ENCODE peak calls at places on chromosomes 13 and 19, in seven cellular contexts. P, D, W, M, V, F and I are unnamed samples. For H3K27me3, the result is how much of the 10 kb centered on the place peaks cover.

GRCh38 chr13:102848956-102849355 is 3.1 kb downstream of the ERCC5 start:
- DNase-seq in P (no peak), D (no peak), W (no peak), M (no peak), V (no peak), F (no peak), I (no peak)

GRCh38 chr19:31718041-31718440 is 368.8 kb upstream of the TSHZ3 start:
- DNase-seq in P (no peak), D (no peak), W (no peak), M (no peak), V (no peak), F (no peak), I (no peak)

GRCh38 chr13:104773775-104774174 is 1707.6 kb upstream of the SLC10A2 start:
- DNase-seq in P (peak), D (no peak), W (no peak), M (no peak), V (no peak), F (peak), I (no peak)

GRCh38 chr19:14979498-14980255 is at the start of gene SLC1A6:
- DNase-seq in P (no peak), D (no peak), W (no peak), M (no peak), V (no peak), F (peak), I (no peak)

GRCh38 chr13:40605573-40605972 is 60.9 kb downstream of the FOXO1 start:
- DNase-seq in P (no peak), D (no peak), W (no peak), M (no peak), V (no peak), F (no peak), I (no peak)

GRCh38 chr13:43908156-43909126 is 28.7 kb downstream of the LACC1 start:
- DNase-seq in P (peak), D (no peak), W (no peak), M (no peak), V (no peak), F (no peak), I (no peak)

GRCh38 chr13:108728370-108728769 is 99.0 kb downstream of the MYO16 start:
- DNase-seq in P (peak), D (no peak), W (no peak), M (no peak), V (no peak), F (peak), I (no peak)

GRCh38 chr13:26923824-26924605 is 163.4 kb upstream of the GPR12 start:
- DNase-seq in P (no peak), D (no peak), W (no peak), M (no peak), V (no peak), F (no peak), I (no peak)

GRCh38 chr13:110284809-110285519 is 22.0 kb downstream of the COL4A1 start:
- DNase-seq in P (no peak), D (peak), W (no peak), M (no peak), V (no peak), F (no peak), I (peak)

GRCh38 chr13:72304121-72304745 is 423.2 kb downstream of the MZT1 start:
- DNase-seq in P (no peak), D (no peak), W (no peak), M (no peak), V (no peak), F (no peak), I (no peak)

GRCh38 chr19:30718728-30719127 is 346.5 kb downstream of the ZNF536 start:
- DNase-seq in P (no peak), D (no peak), W (no peak), M (no peak), V (no peak), F (no peak), I (no peak)

GRCh38 chr19:45834970-45835369 is 19.9 kb upstream of the RSPH6A start:
- DNase-seq in P (no peak), D (no peak), W (no peak), M (no peak), V (no peak), F (no peak), I (no peak)

GRCh38 chr19:45771331-45771933 is 2.4 kb upstream of the SIX5 start:
- DNase-seq in P (no peak), D (peak), W (no peak), M (no peak), V (peak), F (no peak), I (peak)

GRCh38 chr13:110360598-110360997 is 53.5 kb downstream of the COL4A2 start:
- DNase-seq in P (no peak), D (peak), W (no peak), M (no peak), V (no peak), F (no peak), I (no peak)

GRCh38 chr13:99218969-99219368 is 18.3 kb downstream of the UBAC2 start:
- DNase-seq in P (no peak), D (no peak), W (peak), M (no peak), V (no peak), F (no peak), I (no peak)

GRCh38 chr13:72437458-72437857 is 290.0 kb downstream of the MZT1 start:
- DNase-seq in P (no peak), D (no peak), W (no peak), M (no peak), V (no peak), F (no peak), I (no peak)

GRCh38 chr13:35979378-35979911 is 151.7 kb downstream of the DCLK1 start:
- DNase-seq in P (no peak), D (peak), W (no peak), M (peak), V (peak), F (no peak), I (peak)

GRCh38 chr19:29779921-29780320 is 31.9 kb upstream of the CCNE1 start:
- DNase-seq in P (no peak), D (no peak), W (no peak), M (no peak), V (no peak), F (no peak), I (no peak)

GRCh38 chr19:45569619-45570421 is 14.8 kb downstream of the OPA3 start:
- DNase-seq in P (peak), D (peak), W (peak), M (peak), V (no peak), F (no peak), I (no peak)

GRCh38 chr13:40445557-40445990 is 220.9 kb downstream of the FOXO1 start:
- DNase-seq in P (no peak), D (peak), W (no peak), M (peak), V (no peak), F (no peak), I (no peak)

GRCh38 chr13:30572859-30573275 is 44.9 kb upstream of the USPL1 start:
- DNase-seq in P (no peak), D (no peak), W (no peak), M (no peak), V (no peak), F (no peak), I (no peak)

GRCh38 chr13:108948269-108948671 is 318.9 kb downstream of the MYO16 start:
- DNase-seq in P (no peak), D (no peak), W (no peak), M (no peak), V (no peak), F (no peak), I (no peak)

GRCh38 chr19:44648536-44649370 is 5.0 kb downstream of the PVR start:
- DNase-seq in P (no peak), D (peak), W (no peak), M (peak), V (no peak), F (no peak), I (no peak)

GRCh38 chr13:108984251-108984920 is 355.0 kb downstream of the MYO16 start:
- DNase-seq in P (no peak), D (no peak), W (no peak), M (no peak), V (no peak), F (no peak), I (no peak)

GRCh38 chr13:75402787-75403186 is 79.2 kb downstream of the TBC1D4 start:
- DNase-seq in P (no peak), D (peak), W (no peak), M (peak), V (peak), F (no peak), I (no peak)

GRCh38 chr19:2246801-2247361 is 2.2 kb upstream of the AMH start:
- DNase-seq in P (no peak), D (peak), W (no peak), M (peak), V (peak), F (no peak), I (no peak)

GRCh38 chr19:2334986-2335846 is 6.7 kb downstream of the SPPL2B start:
- DNase-seq in P (no peak), D (peak), W (no peak), M (no peak), V (no peak), F (no peak), I (no peak)

GRCh38 chr13:55199132-55199531 is 1941.6 kb upstream of the PRR20A start:
- DNase-seq in P (no peak), D (no peak), W (no peak), M (no peak), V (no peak), F (no peak), I (no peak)

GRCh38 chr13:94362411-94362909 is 117.0 kb downstream of the DCT start:
- DNase-seq in P (peak), D (peak), W (peak), M (no peak), V (peak), F (peak), I (peak)

GRCh38 chr19:45824041-45824471 is 8.9 kb upstream of the RSPH6A start:
- DNase-seq in P (no peak), D (no peak), W (no peak), M (no peak), V (no peak), F (no peak), I (no peak)

GRCh38 chr13:42878721-42879120 is 97.3 kb downstream of the FAM216B start:
- DNase-seq in P (no peak), D (no peak), W (no peak), M (no peak), V (no peak), F (no peak), I (no peak)

GRCh38 chr13:48778551-48779088 is 124.9 kb downstream of the CYSLTR2 start:
- DNase-seq in P (no peak), D (no peak), W (no peak), M (no peak), V (no peak), F (no peak), I (no peak)

GRCh38 chr19:14479985-14480694 is 5.0 kb upstream of the PTGER1 start:
- DNase-seq in P (no peak), D (peak), W (peak), M (peak), V (no peak), F (peak), I (no peak)

GRCh38 chr13:112974676-112975075 is 5.7 kb downstream of the MCF2L start:
- DNase-seq in P (no peak), D (no peak), W (no peak), M (no peak), V (no peak), F (no peak), I (no peak)

GRCh38 chr13:112972258-112972657 is 3.2 kb downstream of the MCF2L start:
- DNase-seq in P (no peak), D (no peak), W (no peak), M (no peak), V (no peak), F (no peak), I (no peak)

GRCh38 chr13:112974125-112974524 is 5.1 kb downstream of the MCF2L start:
- DNase-seq in P (no peak), D (no peak), W (no peak), M (peak), V (no peak), F (no peak), I (no peak)

GRCh38 chr13:112973577-112973951 is 4.5 kb downstream of the MCF2L start:
- DNase-seq in P (no peak), D (peak), W (no peak), M (peak), V (no peak), F (no peak), I (no peak)

GRCh38 chr13:112972867-112973576 is 4.0 kb downstream of the MCF2L start:
- DNase-seq in P (no peak), D (peak), W (no peak), M (peak), V (no peak), F (no peak), I (no peak)
- H3K27me3 ChIP-seq in P (under half), D (under half), W (under half), M (under half), V (under half), F (under half), I (under half)

GRCh38 chr19:36072081-36072480 is 17.4 kb downstream of the WDR62 start:
- DNase-seq in P (no peak), D (no peak), W (no peak), M (no peak), V (no peak), F (no peak), I (no peak)

GRCh38 chr19:36067681-36068080 is 13.0 kb downstream of the WDR62 start:
- DNase-seq in P (no peak), D (no peak), W (no peak), M (no peak), V (no peak), F (no peak), I (no peak)

GRCh38 chr19:36073121-36073876 is 18.6 kb downstream of the WDR62 start:
- DNase-seq in P (no peak), D (no peak), W (no peak), M (no peak), V (no peak), F (no peak), I (no peak)
- H3K27me3 ChIP-seq in P (under half), D (under half), W (under half), M (under half), V (under half), F (under half), I (under half)

GRCh38 chr13:60111726-60112125 is 52.0 kb downstream of the DIAPH3 start:
- DNase-seq in P (no peak), D (no peak), W (no peak), M (no peak), V (no peak), F (no peak), I (no peak)

GRCh38 chr13:60114499-60115028 is 49.2 kb downstream of the DIAPH3 start:
- DNase-seq in P (no peak), D (no peak), W (no peak), M (no peak), V (no peak), F (no peak), I (no peak)

GRCh38 chr13:60112771-60113170 is 51.0 kb downstream of the DIAPH3 start:
- DNase-seq in P (no peak), D (no peak), W (no peak), M (no peak), V (no peak), F (no peak), I (no peak)

GRCh38 chr13:60109285-60109684 is 54.4 kb downstream of the DIAPH3 start:
- DNase-seq in P (no peak), D (no peak), W (no peak), M (no peak), V (no peak), F (no peak), I (no peak)
- H3K27me3 ChIP-seq in P (under half), D (under half), W (under half), M (under half), V (under half), F (under half), I (under half)

DNA sequence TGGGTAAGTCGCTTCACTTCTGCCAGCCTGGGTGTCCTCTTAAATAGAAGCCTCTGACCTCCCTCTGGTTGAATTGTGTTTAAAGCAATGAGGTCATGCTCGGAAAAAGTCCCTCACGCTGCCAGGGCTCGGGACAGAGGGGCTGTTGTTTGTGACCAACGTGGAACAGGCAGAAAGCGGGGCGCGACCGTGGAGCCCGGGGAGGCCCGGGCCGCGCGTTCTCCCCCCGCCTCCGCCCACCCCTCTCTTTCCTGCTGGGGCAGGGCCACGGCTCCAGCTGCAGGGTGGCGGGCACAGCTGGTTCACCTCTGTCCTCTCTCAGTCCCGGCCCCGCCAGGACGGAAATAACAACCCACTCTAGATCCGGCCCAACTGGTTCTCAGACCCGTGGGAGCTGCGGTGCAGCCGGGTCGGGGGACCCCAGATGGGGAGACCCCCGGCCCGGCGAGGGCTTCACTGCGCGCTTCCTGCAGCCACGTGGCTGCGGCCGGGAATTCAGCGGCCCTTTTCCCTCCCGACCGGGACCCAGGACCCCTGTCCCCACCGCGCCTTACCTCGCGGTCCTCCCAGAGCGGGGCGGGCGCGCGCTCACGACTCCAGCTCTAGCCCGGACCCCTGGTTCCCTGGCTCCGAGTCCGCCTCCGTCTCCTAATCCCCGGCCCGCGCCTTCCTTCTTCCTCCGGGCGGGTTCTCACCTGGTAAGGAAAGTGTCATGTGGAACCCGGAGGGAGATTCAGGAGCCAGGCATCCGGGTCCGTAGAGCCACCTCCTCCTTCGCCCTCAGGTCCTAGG is 1.9 kb downstream of the CDC42EP5 start:
- DNase-seq in P (no peak), D (peak), W (no peak), M (peak), V (no peak), F (no peak), I (peak)
- H3K27me3 ChIP-seq in P (under half), D (under half), W (under half), M (under half), V (under half), F (under half), I (under half)

GRCh38 chr19:54608792-54609191 is 15.4 kb downstream of the LILRA1 start:
- DNase-seq in P (no peak), D (peak), W (no peak), M (no peak), V (no peak), F (no peak), I (no peak)

GRCh38 chr19:54606230-54606629 is 12.8 kb downstream of the LILRA1 start:
- DNase-seq in P (no peak), D (no peak), W (no peak), M (no peak), V (no peak), F (no peak), I (no peak)

GRCh38 chr19:54608205-54608604 is 14.8 kb downstream of the LILRA1 start:
- DNase-seq in P (no peak), D (no peak), W (no peak), M (no peak), V (no peak), F (no peak), I (no peak)

GRCh38 chr19:54606891-54607781 is 13.7 kb downstream of the LILRA1 start:
- DNase-seq in P (no peak), D (peak), W (no peak), M (no peak), V (no peak), F (no peak), I (no peak)

DNA sequence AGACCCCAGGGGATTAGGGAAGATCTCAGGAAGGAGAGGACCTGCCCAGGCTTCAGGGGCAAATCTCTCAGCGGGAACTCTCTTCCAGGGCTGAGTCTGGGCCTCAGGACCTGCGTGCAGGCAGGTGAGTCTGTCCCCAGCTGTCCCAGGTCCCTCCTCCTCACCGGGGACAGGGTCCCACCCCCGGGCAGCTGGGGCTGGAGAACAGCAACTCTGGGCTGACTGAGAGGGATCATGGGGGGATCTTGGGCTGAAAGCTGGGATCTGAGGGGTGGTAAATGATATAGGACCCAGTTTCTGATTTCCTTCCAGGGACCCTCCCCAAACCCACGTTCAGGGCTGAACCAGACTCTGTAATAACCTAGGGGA is 14.3 kb downstream of the LILRA1 start:
- DNase-seq in P (no peak), D (no peak), W (no peak), M (no peak), V (no peak), F (no peak), I (no peak)
- H3K27me3 ChIP-seq in P (under half), D (under half), W (under half), M (under half), V (under half), F (under half), I (under half)

DNA sequence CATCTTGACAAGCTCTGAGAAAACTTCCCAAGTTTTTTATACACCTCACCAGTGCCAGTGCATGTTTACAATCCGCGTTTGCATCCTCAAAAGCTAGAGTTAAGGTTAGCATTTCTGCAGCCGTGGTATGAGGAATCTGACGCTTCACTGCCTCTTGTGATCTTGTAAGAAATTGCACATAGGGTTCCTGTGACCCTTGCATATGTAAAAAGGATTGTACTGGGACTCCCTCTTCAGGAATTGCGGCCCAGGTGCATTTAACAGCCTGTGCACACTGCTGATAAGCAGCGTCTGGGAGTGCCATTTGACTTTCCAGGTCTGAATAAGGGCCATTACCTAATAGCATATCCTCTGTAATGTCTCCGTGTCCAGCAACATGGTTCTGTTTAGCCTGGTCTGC is 15.3 kb downstream of the FPR3 start:
- DNase-seq in P (no peak), D (peak), W (no peak), M (no peak), V (no peak), F (no peak), I (no peak)
- H3K27me3 ChIP-seq in P (under half), D (under half), W (under half), M (under half), V (under half), F (under half), I (under half)

GRCh38 chr13:91399189-91400093 is 1.0 kb downstream of the GPC5 start:
- DNase-seq in P (no peak), D (peak), W (no peak), M (no peak), V (no peak), F (no peak), I (no peak)
- H3K27me3 ChIP-seq in P (under half), D (under half), W (under half), M (half or more), V (under half), F (half or more), I (under half)

DNA sequence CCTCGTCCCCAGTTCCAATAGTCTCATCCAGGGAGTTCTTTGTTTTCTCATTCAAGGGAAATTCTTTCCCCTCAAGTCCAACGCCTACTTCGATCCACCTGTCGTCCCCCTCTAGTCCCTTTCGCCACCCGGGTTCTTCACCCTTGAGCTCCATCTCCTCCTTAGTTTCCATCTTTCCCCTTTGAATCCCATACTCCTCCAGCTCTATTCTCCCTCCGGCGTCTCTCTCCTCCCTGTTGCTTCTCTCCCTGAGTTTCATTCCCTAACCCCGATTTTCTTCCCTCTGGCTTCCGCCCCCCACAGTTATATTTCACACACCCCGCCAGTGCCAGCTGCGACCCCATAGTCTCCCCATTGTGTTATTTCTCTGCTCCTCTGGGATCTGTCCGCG is 628 bp upstream of the SLC17A7 start:
- DNase-seq in P (no peak), D (no peak), W (no peak), M (no peak), V (no peak), F (no peak), I (no peak)
- H3K27me3 ChIP-seq in P (under half), D (under half), W (under half), M (half or more), V (under half), F (under half), I (half or more)